ENCODE peak calls at places on chromosomes 11 and 22, in five cellular contexts. One of them, this sample, is unnamed.

GRCh38 chr22:42217752-42218280 is 52.6 kb downstream of the TCF20 start:
- DNase-seq in K562: no peak
- DNase-seq in SK-N-SH: no peak
- DNase-seq in GM12878: no peak
- DNase-seq in HepG2: no peak
- DNase-seq in this sample: no peak

GRCh38 chr11:85961930-85962363 is 106.8 kb downstream of the CCDC83 start:
- DNase-seq in K562: no peak
- DNase-seq in SK-N-SH: no peak
- DNase-seq in GM12878: no peak
- DNase-seq in HepG2: no peak
- DNase-seq in this sample: no peak

GRCh38 chr11:66407651-66408050 is 13.2 kb upstream of the NPAS4 start:
- DNase-seq in K562: peak
- DNase-seq in SK-N-SH: no peak
- DNase-seq in GM12878: no peak
- DNase-seq in HepG2: no peak
- DNase-seq in this sample: no peak

GRCh38 chr22:26428515-26429457 is at the start of gene ASPHD2:
- DNase-seq in K562: peak
- DNase-seq in SK-N-SH: peak
- DNase-seq in GM12878: peak
- DNase-seq in HepG2: no peak
- DNase-seq in this sample: peak

GRCh38 chr11:48034926-48035876 is 54.8 kb downstream of the PTPRJ start:
- DNase-seq in K562: no peak
- DNase-seq in SK-N-SH: no peak
- DNase-seq in GM12878: no peak
- DNase-seq in HepG2: no peak
- DNase-seq in this sample: no peak

GRCh38 chr11:18384157-18384641 is 10.2 kb upstream of the LDHA start:
- DNase-seq in K562: peak
- DNase-seq in SK-N-SH: peak
- DNase-seq in GM12878: peak
- DNase-seq in HepG2: peak
- DNase-seq in this sample: no peak

GRCh38 chr11:2315395-2316168 is 13.8 kb downstream of the TSPAN32 start:
- DNase-seq in K562: no peak
- DNase-seq in SK-N-SH: no peak
- DNase-seq in GM12878: no peak
- DNase-seq in HepG2: no peak
- DNase-seq in this sample: no peak

GRCh38 chr11:82775736-82776346 is 42.2 kb upstream of the FAM181B start:
- DNase-seq in K562: peak
- DNase-seq in SK-N-SH: peak
- DNase-seq in GM12878: no peak
- DNase-seq in HepG2: peak
- DNase-seq in this sample: peak

GRCh38 chr11:95341246-95341645 is 110.2 kb upstream of the SESN3 start:
- DNase-seq in K562: no peak
- DNase-seq in SK-N-SH: no peak
- DNase-seq in GM12878: no peak
- DNase-seq in HepG2: no peak
- DNase-seq in this sample: no peak

GRCh38 chr22:35380537-35381423 is at the start of gene HMOX1:
- DNase-seq in K562: no peak
- DNase-seq in SK-N-SH: peak
- DNase-seq in GM12878: no peak
- DNase-seq in HepG2: peak
- DNase-seq in this sample: no peak

GRCh38 chr11:88680806-88681205 is 343.3 kb upstream of the CTSC start:
- DNase-seq in K562: no peak
- DNase-seq in SK-N-SH: no peak
- DNase-seq in GM12878: no peak
- DNase-seq in HepG2: no peak
- DNase-seq in this sample: no peak

GRCh38 chr11:72975778-72976520 is 161.7 kb downstream of the ATG16L2 start:
- DNase-seq in K562: no peak
- DNase-seq in SK-N-SH: no peak
- DNase-seq in GM12878: no peak
- DNase-seq in HepG2: peak
- DNase-seq in this sample: no peak

GRCh38 chr11:117523680-117524079 is 196.0 kb downstream of the CEP164 start:
- DNase-seq in K562: no peak
- DNase-seq in SK-N-SH: no peak
- DNase-seq in GM12878: no peak
- DNase-seq in HepG2: no peak
- DNase-seq in this sample: no peak

GRCh38 chr11:62680825-62681240 is 2.0 kb upstream of the UBXN1 start:
- DNase-seq in K562: peak
- DNase-seq in SK-N-SH: peak
- DNase-seq in GM12878: no peak
- DNase-seq in HepG2: peak
- DNase-seq in this sample: no peak

GRCh38 chr11:131279685-131280084 is 90.7 kb upstream of the NTM start:
- DNase-seq in K562: no peak
- DNase-seq in SK-N-SH: no peak
- DNase-seq in GM12878: no peak
- DNase-seq in HepG2: no peak
- DNase-seq in this sample: no peak

GRCh38 chr22:26535499-26535898 is 23.2 kb upstream of the TFIP11 start:
- DNase-seq in K562: no peak
- DNase-seq in SK-N-SH: no peak
- DNase-seq in GM12878: no peak
- DNase-seq in HepG2: no peak
- DNase-seq in this sample: no peak

GRCh38 chr11:1195690-1196515 is 27.0 kb upstream of the MUC5B start:
- DNase-seq in K562: no peak
- DNase-seq in SK-N-SH: peak
- DNase-seq in GM12878: no peak
- DNase-seq in HepG2: no peak
- DNase-seq in this sample: no peak

GRCh38 chr11:1192741-1193325 is 30.0 kb upstream of the MUC5B start:
- DNase-seq in K562: no peak
- DNase-seq in SK-N-SH: peak
- DNase-seq in GM12878: no peak
- DNase-seq in HepG2: no peak
- DNase-seq in this sample: no peak

GRCh38 chr11:1194231-1194976 is 28.5 kb upstream of the MUC5B start:
- DNase-seq in K562: no peak
- DNase-seq in SK-N-SH: peak
- DNase-seq in GM12878: no peak
- DNase-seq in HepG2: no peak
- DNase-seq in this sample: no peak

GRCh38 chr11:1194977-1195689 is 27.7 kb upstream of the MUC5B start:
- DNase-seq in K562: no peak
- DNase-seq in SK-N-SH: peak
- DNase-seq in GM12878: no peak
- DNase-seq in HepG2: no peak
- DNase-seq in this sample: no peak

DNA sequence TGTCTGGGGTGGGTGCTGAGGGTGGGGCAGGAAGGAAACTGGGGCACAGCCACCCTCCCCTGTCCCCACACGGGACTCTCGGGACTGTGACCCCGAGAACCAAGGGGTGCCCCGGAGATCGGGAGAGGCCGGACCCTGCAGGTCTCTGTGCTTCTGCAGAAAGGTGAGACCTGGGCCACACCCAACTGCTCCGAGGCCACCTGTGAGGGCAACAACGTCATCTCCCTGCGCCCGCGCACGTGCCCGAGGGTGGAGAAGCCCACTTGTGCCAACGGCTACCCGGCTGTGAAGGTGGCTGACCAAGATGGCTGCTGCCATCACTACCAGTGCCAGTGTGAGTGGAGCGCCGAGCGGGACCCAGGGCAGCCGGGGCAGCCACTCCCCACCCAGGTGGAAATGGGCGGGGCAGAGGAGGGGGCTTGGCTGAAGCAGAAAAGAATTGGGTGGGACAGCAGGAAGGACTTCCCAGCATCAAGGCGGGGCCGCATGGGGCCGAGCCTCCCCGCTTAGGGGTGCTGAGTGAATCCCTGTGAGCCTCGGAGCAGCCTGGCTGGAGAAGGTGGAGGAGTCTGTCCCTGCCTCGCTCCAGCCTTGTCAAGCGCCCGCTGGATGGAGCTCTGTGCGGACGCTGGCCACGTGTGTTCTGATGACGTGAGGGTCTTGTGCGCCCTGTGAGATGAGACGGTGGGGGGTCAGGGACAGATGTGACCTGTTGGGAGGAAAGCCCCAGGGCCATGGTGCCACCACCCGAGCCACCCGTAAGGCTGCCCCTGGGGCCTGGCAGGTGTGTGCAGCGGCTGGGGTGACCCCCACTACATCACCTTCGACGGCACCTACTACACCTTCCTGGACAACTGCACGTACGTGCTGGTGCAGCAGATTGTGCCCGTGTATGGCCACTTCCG is 29.3 kb upstream of the MUC5B start:
- DNase-seq in K562: no peak
- DNase-seq in SK-N-SH: peak
- DNase-seq in GM12878: no peak
- DNase-seq in HepG2: no peak
- DNase-seq in this sample: no peak
- TF ChIP-seq TAF1 in K562: no peak
- TF ChIP-seq TAF1 in SK-N-SH: no peak
- TF ChIP-seq TAF1 in GM12878: no peak
- TF ChIP-seq TAF1 in HepG2: no peak
- TF ChIP-seq TAF1 in this sample: no peak

GRCh38 chr11:134290646-134291045 is 14.5 kb downstream of the GLB1L3 start:
- DNase-seq in K562: no peak
- DNase-seq in SK-N-SH: no peak
- DNase-seq in GM12878: no peak
- DNase-seq in HepG2: no peak
- DNase-seq in this sample: no peak

GRCh38 chr11:134287561-134287960 is 11.4 kb downstream of the GLB1L3 start:
- DNase-seq in K562: no peak
- DNase-seq in SK-N-SH: no peak
- DNase-seq in GM12878: no peak
- DNase-seq in HepG2: no peak
- DNase-seq in this sample: no peak

GRCh38 chr11:134288486-134288885 is 12.3 kb downstream of the GLB1L3 start:
- DNase-seq in K562: no peak
- DNase-seq in SK-N-SH: no peak
- DNase-seq in GM12878: no peak
- DNase-seq in HepG2: no peak
- DNase-seq in this sample: no peak

GRCh38 chr11:134289789-134290188 is 13.6 kb downstream of the GLB1L3 start:
- DNase-seq in K562: peak
- DNase-seq in SK-N-SH: no peak
- DNase-seq in GM12878: no peak
- DNase-seq in HepG2: no peak
- DNase-seq in this sample: no peak

GRCh38 chr11:134289167-134289566 is 13.0 kb downstream of the GLB1L3 start:
- DNase-seq in K562: no peak
- DNase-seq in SK-N-SH: no peak
- DNase-seq in GM12878: no peak
- DNase-seq in HepG2: no peak
- DNase-seq in this sample: no peak
- TF ChIP-seq CHD2 in K562: no peak
- TF ChIP-seq CHD2 in SK-N-SH: no peak
- TF ChIP-seq CHD2 in GM12878: no peak
- TF ChIP-seq CHD2 in HepG2: no peak
- TF ChIP-seq CHD2 in this sample: no peak

GRCh38 chr22:47465222-47465621 is 702.8 kb downstream of the TBC1D22A start:
- DNase-seq in K562: no peak
- DNase-seq in SK-N-SH: no peak
- DNase-seq in GM12878: no peak
- DNase-seq in HepG2: no peak
- DNase-seq in this sample: no peak
- TF ChIP-seq TAF1 in K562: no peak
- TF ChIP-seq TAF1 in SK-N-SH: no peak
- TF ChIP-seq TAF1 in GM12878: no peak
- TF ChIP-seq TAF1 in HepG2: no peak
- TF ChIP-seq TAF1 in this sample: no peak

GRCh38 chr11:57641426-57641825 is 8.3 kb downstream of the YPEL4 start:
- DNase-seq in K562: peak
- DNase-seq in SK-N-SH: peak
- DNase-seq in GM12878: no peak
- DNase-seq in HepG2: peak
- DNase-seq in this sample: no peak
- TF ChIP-seq CHD2 in K562: no peak
- TF ChIP-seq CHD2 in SK-N-SH: no peak
- TF ChIP-seq CHD2 in GM12878: no peak
- TF ChIP-seq CHD2 in HepG2: no peak
- TF ChIP-seq CHD2 in this sample: no peak

GRCh38 chr11:58902881-58903280 is 36.4 kb upstream of the GLYATL1 start:
- DNase-seq in K562: no peak
- DNase-seq in SK-N-SH: no peak
- DNase-seq in GM12878: no peak
- DNase-seq in HepG2: no peak
- DNase-seq in this sample: no peak

GRCh38 chr11:58900479-58901420 is 38.5 kb upstream of the GLYATL1 start:
- DNase-seq in K562: peak
- DNase-seq in SK-N-SH: peak
- DNase-seq in GM12878: peak
- DNase-seq in HepG2: peak
- DNase-seq in this sample: peak

GRCh38 chr11:58905716-58906547 is 33.4 kb upstream of the GLYATL1 start:
- DNase-seq in K562: peak
- DNase-seq in SK-N-SH: peak
- DNase-seq in GM12878: no peak
- DNase-seq in HepG2: no peak
- DNase-seq in this sample: peak

GRCh38 chr11:58907780-58908179 is 31.5 kb upstream of the GLYATL1 start:
- DNase-seq in K562: no peak
- DNase-seq in SK-N-SH: no peak
- DNase-seq in GM12878: no peak
- DNase-seq in HepG2: no peak
- DNase-seq in this sample: no peak

DNA sequence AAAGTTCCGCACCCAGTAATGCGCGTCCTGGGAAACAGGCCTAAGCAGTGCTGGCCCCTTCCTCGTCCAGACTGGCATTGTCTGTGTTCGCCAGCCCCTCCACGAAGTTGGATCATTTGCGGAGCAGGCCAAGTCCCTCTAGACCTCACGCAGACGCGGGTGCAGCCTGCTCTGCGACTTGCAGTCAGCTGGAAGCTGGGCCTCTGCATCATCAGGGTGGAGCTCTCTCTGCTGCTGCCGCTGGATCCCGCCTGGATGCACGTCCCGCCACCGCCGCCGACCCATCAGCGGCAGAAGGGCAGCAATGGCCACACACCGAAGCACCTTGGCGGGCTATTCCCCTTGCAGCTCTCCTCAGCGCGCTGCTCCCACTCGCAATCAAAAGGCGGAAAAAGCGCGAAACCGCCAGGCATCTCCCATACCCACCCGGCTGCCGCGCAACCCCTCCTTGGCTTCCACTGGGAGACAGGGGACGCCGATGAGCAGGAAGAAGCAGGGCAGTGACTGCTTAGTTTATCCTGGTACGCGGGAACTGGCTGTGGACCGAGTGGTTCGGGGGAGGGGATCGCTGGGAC is 34.1 kb upstream of the GLYATL1 start:
- DNase-seq in K562: no peak
- DNase-seq in SK-N-SH: peak
- DNase-seq in GM12878: no peak
- DNase-seq in HepG2: no peak
- DNase-seq in this sample: no peak
- TF ChIP-seq TAF1 in K562: no peak
- TF ChIP-seq TAF1 in SK-N-SH: no peak
- TF ChIP-seq TAF1 in GM12878: no peak
- TF ChIP-seq TAF1 in HepG2: no peak
- TF ChIP-seq TAF1 in this sample: no peak

GRCh38 chr11:110812334-110812733 is 100.1 kb upstream of the ARHGAP20 start:
- DNase-seq in K562: no peak
- DNase-seq in SK-N-SH: no peak
- DNase-seq in GM12878: no peak
- DNase-seq in HepG2: no peak
- DNase-seq in this sample: no peak

GRCh38 chr11:110818032-110818687 is 105.9 kb upstream of the ARHGAP20 start:
- DNase-seq in K562: no peak
- DNase-seq in SK-N-SH: no peak
- DNase-seq in GM12878: no peak
- DNase-seq in HepG2: no peak
- DNase-seq in this sample: no peak
- TF ChIP-seq CHD2 in K562: no peak
- TF ChIP-seq CHD2 in SK-N-SH: no peak
- TF ChIP-seq CHD2 in GM12878: no peak
- TF ChIP-seq CHD2 in HepG2: no peak
- TF ChIP-seq CHD2 in this sample: no peak

This sample was measured in H1.